ENCODE peak calls at places on chromosomes 2 and 18, in six cellular contexts. One of them, this sample, is unnamed.

GRCh38 chr2:223744580-223744979 is 92.8 kb downstream of the AP1S3 start:
- DNase-seq in neuronal stem cell: no peak
- DNase-seq in nucleus accumbens: no peak
- DNase-seq in Ammon's horn: no peak
- DNase-seq in activated T-helper 1 cell treated with anti-CD3 and anti-CD28 coated beads, Interleukin-2, amount 50 U/mL, for 16 hours: no peak
- DNase-seq in OCI-M1: peak; percentile 30
- DNase-seq in this sample: no peak

GRCh38 chr2:219571311-219572236 is at the start of gene OBSL1:
- DNase-seq in OCI-M1: peak; percentile 94
- DNase-seq in Ammon's horn: peak; percentile 67
- DNase-seq in activated T-helper 1 cell treated with anti-CD3 and anti-CD28 coated beads, Interleukin-2, amount 50 U/mL, for 16 hours: no peak
- DNase-seq in nucleus accumbens: no peak
- DNase-seq in neuronal stem cell: peak; percentile 73
- DNase-seq in this sample: peak; percentile 66

GRCh38 chr2:237744270-237744612 is 54.3 kb upstream of the RBM44 start:
- DNase-seq in neuronal stem cell: no peak
- DNase-seq in Ammon's horn: no peak
- DNase-seq in OCI-M1: no peak
- DNase-seq in nucleus accumbens: no peak
- DNase-seq in activated T-helper 1 cell treated with anti-CD3 and anti-CD28 coated beads, Interleukin-2, amount 50 U/mL, for 16 hours: no peak
- DNase-seq in this sample: no peak

GRCh38 chr2:73112026-73112912 is 479 bp downstream of the RAB11FIP5 start:
- DNase-seq in activated T-helper 1 cell treated with anti-CD3 and anti-CD28 coated beads, Interleukin-2, amount 50 U/mL, for 16 hours: no peak
- DNase-seq in OCI-M1: no peak
- DNase-seq in neuronal stem cell: peak; percentile 44
- DNase-seq in Ammon's horn: no peak
- DNase-seq in nucleus accumbens: no peak
- DNase-seq in this sample: peak; percentile 18

GRCh38 chr2:37568565-37568964 is 102.9 kb downstream of the CDC42EP3 start:
- DNase-seq in activated T-helper 1 cell treated with anti-CD3 and anti-CD28 coated beads, Interleukin-2, amount 50 U/mL, for 16 hours: no peak
- DNase-seq in OCI-M1: peak; percentile 36
- DNase-seq in nucleus accumbens: no peak
- DNase-seq in Ammon's horn: no peak
- DNase-seq in neuronal stem cell: no peak
- DNase-seq in this sample: no peak

GRCh38 chr2:54103454-54104314 is 11.7 kb upstream of the ACYP2 start:
- DNase-seq in neuronal stem cell: no peak
- DNase-seq in activated T-helper 1 cell treated with anti-CD3 and anti-CD28 coated beads, Interleukin-2, amount 50 U/mL, for 16 hours: no peak
- DNase-seq in nucleus accumbens: no peak
- DNase-seq in Ammon's horn: no peak
- DNase-seq in OCI-M1: peak; percentile 27
- DNase-seq in this sample: peak; percentile 87

GRCh38 chr2:238728322-238729260 is 119.3 kb upstream of the TWIST2 start:
- DNase-seq in nucleus accumbens: no peak
- DNase-seq in activated T-helper 1 cell treated with anti-CD3 and anti-CD28 coated beads, Interleukin-2, amount 50 U/mL, for 16 hours: no peak
- DNase-seq in neuronal stem cell: no peak
- DNase-seq in OCI-M1: no peak
- DNase-seq in Ammon's horn: no peak
- DNase-seq in this sample: no peak

GRCh38 chr2:42795275-42795674 is 2.9 kb upstream of the HAAO start:
- DNase-seq in nucleus accumbens: no peak
- DNase-seq in neuronal stem cell: no peak
- DNase-seq in activated T-helper 1 cell treated with anti-CD3 and anti-CD28 coated beads, Interleukin-2, amount 50 U/mL, for 16 hours: no peak
- DNase-seq in Ammon's horn: no peak
- DNase-seq in OCI-M1: no peak
- DNase-seq in this sample: no peak

GRCh38 chr2:172285010-172285621 is 142.3 kb upstream of the ITGA6 start:
- DNase-seq in neuronal stem cell: peak; percentile 68
- DNase-seq in activated T-helper 1 cell treated with anti-CD3 and anti-CD28 coated beads, Interleukin-2, amount 50 U/mL, for 16 hours: no peak
- DNase-seq in OCI-M1: no peak
- DNase-seq in Ammon's horn: peak; percentile 66
- DNase-seq in nucleus accumbens: no peak
- DNase-seq in this sample: peak; percentile 79

GRCh38 chr2:7191927-7192326 is 274.7 kb downstream of the RNF144A start:
- DNase-seq in activated T-helper 1 cell treated with anti-CD3 and anti-CD28 coated beads, Interleukin-2, amount 50 U/mL, for 16 hours: no peak
- DNase-seq in nucleus accumbens: no peak
- DNase-seq in OCI-M1: no peak
- DNase-seq in Ammon's horn: no peak
- DNase-seq in neuronal stem cell: no peak
- DNase-seq in this sample: peak; percentile 88

GRCh38 chr2:69565431-69565839 is 78.1 kb downstream of the AAK1 start:
- DNase-seq in nucleus accumbens: peak; percentile 28
- DNase-seq in Ammon's horn: peak; percentile 66
- DNase-seq in OCI-M1: peak; percentile 70
- DNase-seq in neuronal stem cell: peak; percentile 52
- DNase-seq in activated T-helper 1 cell treated with anti-CD3 and anti-CD28 coated beads, Interleukin-2, amount 50 U/mL, for 16 hours: peak; percentile 50
- DNase-seq in this sample: peak; percentile 42

GRCh38 chr18:48325115-48325670 is 84.0 kb downstream of the ZBTB7C start:
- DNase-seq in activated T-helper 1 cell treated with anti-CD3 and anti-CD28 coated beads, Interleukin-2, amount 50 U/mL, for 16 hours: no peak
- DNase-seq in nucleus accumbens: no peak
- DNase-seq in Ammon's horn: no peak
- DNase-seq in neuronal stem cell: no peak
- DNase-seq in OCI-M1: no peak
- DNase-seq in this sample: no peak

GRCh38 chr2:45220227-45220626 is 211.0 kb upstream of the SIX2 start:
- DNase-seq in OCI-M1: no peak
- DNase-seq in neuronal stem cell: no peak
- DNase-seq in activated T-helper 1 cell treated with anti-CD3 and anti-CD28 coated beads, Interleukin-2, amount 50 U/mL, for 16 hours: no peak
- DNase-seq in nucleus accumbens: no peak
- DNase-seq in Ammon's horn: no peak
- DNase-seq in this sample: peak; percentile 32

GRCh38 chr2:159118859-159119510 is 150.5 kb downstream of the TANC1 start:
- DNase-seq in activated T-helper 1 cell treated with anti-CD3 and anti-CD28 coated beads, Interleukin-2, amount 50 U/mL, for 16 hours: no peak
- DNase-seq in OCI-M1: no peak
- DNase-seq in Ammon's horn: no peak
- DNase-seq in neuronal stem cell: no peak
- DNase-seq in nucleus accumbens: no peak
- DNase-seq in this sample: no peak

This sample was measured in HT1080.